ENCODE peak calls at places on chromosome 1, in eight cellular contexts. Z is heart left ventricle, E is kidney, L is body of pancreas, N is fibroblast of lung, G is keratinocyte, W is iPS DF 6.9, Q is small intestine. J is an unnamed sample.

GRCh38 chr1:6415979-6416656 is 3.6 kb downstream of the HES2 start:
- DNase-seq in L (no peak), N (no peak), Z (no peak), W (no peak), E (no peak), G (no peak), Q (no peak), J (no peak)

GRCh38 chr1:110524311-110525249 is 5.6 kb upstream of the KCNA10 start:
- DNase-seq in G (no peak), Q (peak; percentile 25), Z (no peak), L (peak; percentile 41), E (no peak), W (peak; percentile 58), N (peak; percentile 48), J (no peak)

GRCh38 chr1:167802235-167802634 is 80.5 kb downstream of the MPZL1 start:
- DNase-seq in G (no peak), L (no peak), W (no peak), E (no peak), Q (no peak), Z (no peak), N (no peak), J (no peak)

GRCh38 chr1:221217029-221217428 is 337.8 kb downstream of the HLX start:
- DNase-seq in N (no peak), W (no peak), L (no peak), Z (peak; percentile 48), G (no peak), Q (no peak), E (no peak), J (peak; percentile 32)

GRCh38 chr1:200699871-200700270 is 30.2 kb upstream of the DDX59 start:
- DNase-seq in Z (no peak), W (peak; percentile 16), E (no peak), L (no peak), N (peak; percentile 59), Q (no peak), G (no peak), J (no peak)

GRCh38 chr1:30664103-30664755 is 59.2 kb downstream of the MATN1 start:
- DNase-seq in G (no peak), E (peak; percentile 63), W (no peak), Q (peak; percentile 36), L (peak; percentile 38), N (no peak), Z (no peak), J (no peak)

GRCh38 chr1:219834247-219834917 is 94.0 kb downstream of the SLC30A10 start:
- DNase-seq in Q (no peak), E (no peak), L (no peak), Z (no peak), G (no peak), W (no peak), N (no peak), J (no peak)

GRCh38 chr1:215005078-215005477 is 77.5 kb upstream of the KCNK2 start:
- DNase-seq in W (no peak), Z (no peak), G (no peak), L (no peak), E (no peak), Q (no peak), N (peak; percentile 22), J (no peak)

GRCh38 chr1:245858683-245859509 is 648.2 kb downstream of the SMYD3 start:
- DNase-seq in W (no peak), Q (no peak), N (peak; percentile 50), L (no peak), Z (no peak), E (no peak), G (no peak), J (no peak)

GRCh38 chr1:38489844-38490270 is 369.7 kb downstream of the RRAGC start:
- DNase-seq in N (no peak), G (no peak), L (peak; percentile 15), Z (no peak), Q (no peak), E (no peak), W (peak; percentile 97), J (no peak)

GRCh38 chr1:66374148-66374547 is 159.8 kb upstream of the SGIP1 start:
- DNase-seq in W (no peak), Z (no peak), Q (no peak), G (no peak), E (no peak), L (no peak), N (peak; percentile 6), J (no peak)

GRCh38 chr1:110443393-110443918 is 7.5 kb upstream of the PROK1 start:
- DNase-seq in N (no peak), W (no peak), G (no peak), Z (no peak), E (peak; percentile 30), Q (no peak), L (no peak), J (no peak)

GRCh38 chr1:160399544-160400283 is 650 bp upstream of the VANGL2 start:
- DNase-seq in Z (no peak), G (no peak), W (no peak), Q (no peak), N (no peak), L (no peak), E (no peak), J (no peak)

GRCh38 chr1:185813401-185813979 is 79.3 kb downstream of the HMCN1 start:
- DNase-seq in Q (peak; percentile 59), L (no peak), N (peak; percentile 79), W (peak; percentile 29), Z (no peak), E (no peak), G (peak; percentile 7), J (no peak)

GRCh38 chr1:223234534-223234933 is 91.5 kb upstream of the TLR5 start:
- DNase-seq in W (no peak), N (no peak), Q (no peak), E (no peak), Z (no peak), L (no peak), G (no peak), J (no peak)

GRCh38 chr1:53148123-53148522 is 5.7 kb upstream of the SLC1A7 start:
- DNase-seq in G (no peak), E (no peak), N (no peak), W (no peak), Q (no peak), L (no peak), Z (no peak), J (no peak)

GRCh38 chr1:201191723-201192477 is 1.3 kb downstream of the IGFN1 start:
- DNase-seq in E (peak; percentile 62), N (peak; percentile 75), W (no peak), L (no peak), Q (no peak), G (peak; percentile 75), Z (no peak), J (no peak)

GRCh38 chr1:162487241-162487640 is 10.4 kb upstream of the UHMK1 start:
- DNase-seq in Q (no peak), L (no peak), W (no peak), N (no peak), E (no peak), Z (no peak), G (no peak), J (no peak)

GRCh38 chr1:16215882-16216753 is 3.7 kb upstream of the ARHGEF19 start:
- DNase-seq in W (no peak), Z (peak; percentile 93), E (peak; percentile 93), L (peak; percentile 91), N (peak; percentile 85), Q (peak; percentile 80), G (no peak), J (peak; percentile 80)

GRCh38 chr1:230860617-230861384 is 7.5 kb downstream of the C1orf198 start:
- DNase-seq in E (no peak), Q (no peak), W (no peak), L (no peak), G (no peak), N (no peak), Z (no peak), J (no peak)

GRCh38 chr1:12464627-12465056 is 153.4 kb downstream of the DHRS3 start:
- DNase-seq in G (no peak), L (peak; percentile 53), Q (no peak), Z (no peak), W (no peak), E (no peak), N (peak; percentile 97), J (no peak)
- H3K4me1 ChIP-seq in G (no peaks in the 10 kb centered on the region), L (peaks cover 72% of the 10 kb centered on the region), Q (no peaks in the 10 kb centered on the region), Z (peaks cover 60% of the 10 kb centered on the region), W (no peaks in the 10 kb centered on the region), E (peaks cover 13% of the 10 kb centered on the region), N (peaks cover 13% of the 10 kb centered on the region), J (peaks cover 64% of the 10 kb centered on the region)

DNA sequence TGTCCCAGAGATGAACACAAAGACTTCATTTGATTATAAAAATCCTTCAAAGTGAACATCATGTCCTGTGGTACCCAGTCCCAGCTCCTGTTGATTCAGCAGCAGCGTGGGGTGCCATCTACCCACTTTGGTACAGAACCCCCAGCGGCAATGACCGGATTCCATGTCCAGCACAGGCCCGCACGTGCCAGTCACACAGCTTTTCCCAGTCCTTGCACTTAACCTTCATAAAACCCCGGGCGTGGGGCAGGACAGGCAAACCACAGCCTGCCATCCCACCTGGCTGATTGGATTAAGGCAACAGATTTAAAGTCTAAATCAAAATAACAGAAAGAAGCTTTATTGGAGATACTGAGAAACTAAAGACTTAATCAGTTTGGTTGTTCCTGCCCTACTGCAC is 15.5 kb downstream of the CEP104 start:
- DNase-seq in W (no peak), G (no peak), L (no peak), E (peak; percentile 45), Z (no peak), Q (no peak), N (no peak), J (no peak)
- H3K36me3 ChIP-seq in W (no peaks in the 10 kb centered on the region), G (peaks cover 3% of the 10 kb centered on the region), L (peaks cover 39% of the 10 kb centered on the region), E (peaks cover 22% of the 10 kb centered on the region), Z (peaks cover 4% of the 10 kb centered on the region), Q (peaks cover 20% of the 10 kb centered on the region), N (peaks cover 4% of the 10 kb centered on the region), J (peaks cover 81% of the 10 kb centered on the region)

DNA sequence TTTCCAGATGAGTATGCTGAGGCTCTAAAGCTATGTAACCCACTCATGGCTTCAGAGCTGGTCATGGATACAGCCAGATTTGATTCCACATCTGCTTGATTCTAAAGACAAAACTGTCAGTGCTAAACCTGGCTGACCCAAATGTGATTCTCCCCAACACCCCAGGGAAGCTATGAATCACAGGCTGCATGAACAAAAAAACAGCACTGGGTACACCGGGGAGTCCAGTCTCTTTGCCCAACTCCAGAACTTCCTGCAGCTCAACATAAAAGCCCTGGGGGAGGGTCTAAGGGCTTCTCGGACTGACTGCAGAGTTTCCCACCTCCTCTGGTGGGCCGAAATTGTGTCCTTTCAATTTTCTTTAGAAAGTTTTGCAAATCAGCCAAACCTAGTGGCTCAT is 59.2 kb downstream of the PLPP3 start:
- DNase-seq in G (no peak), W (no peak), L (no peak), N (no peak), Q (no peak), Z (no peak), E (no peak), J (no peak)
- H3K4me1 ChIP-seq in G (peaks cover 20% of the 10 kb centered on the region), W (peaks cover 3% of the 10 kb centered on the region), L (peaks cover 47% of the 10 kb centered on the region), N (peaks cover 4% of the 10 kb centered on the region), Q (peaks cover 6% of the 10 kb centered on the region), Z (peaks cover 60% of the 10 kb centered on the region), E (peaks cover 16% of the 10 kb centered on the region), J (peaks cover 99% of the 10 kb centered on the region)

GRCh38 chr1:48743480-48743879 is 33.2 kb downstream of the BEND5 start:
- DNase-seq in N (no peak), Q (no peak), L (no peak), G (no peak), E (no peak), W (no peak), Z (no peak), J (no peak)

GRCh38 chr1:48741380-48741779 is 35.3 kb downstream of the BEND5 start:
- DNase-seq in G (no peak), Q (no peak), Z (no peak), L (no peak), W (no peak), E (no peak), N (no peak), J (no peak)

GRCh38 chr1:48749068-48749467 is 27.6 kb downstream of the BEND5 start:
- DNase-seq in G (no peak), Z (no peak), E (no peak), L (no peak), Q (no peak), W (no peak), N (no peak), J (no peak)

GRCh38 chr1:48744032-48744431 is 32.7 kb downstream of the BEND5 start:
- DNase-seq in G (no peak), E (no peak), L (no peak), W (no peak), Z (no peak), N (no peak), Q (no peak), J (no peak)
- H3K36me3 ChIP-seq in G (no peaks in the 10 kb centered on the region), E (peaks cover 12% of the 10 kb centered on the region), L (no peaks in the 10 kb centered on the region), W (no peaks in the 10 kb centered on the region), Z (no peaks in the 10 kb centered on the region), N (no peaks in the 10 kb centered on the region), Q (no peaks in the 10 kb centered on the region), J (peaks cover 31% of the 10 kb centered on the region)